ENCODE peak calls at places on chromosomes 13 and 19, in nine cellular contexts. V is spleen, Z is KG1, U is mesendoderm, R is lung, N is Right ventricle myocardium superior, J is posterior vena cava, P is Caco-2, H is breast epithelium. M is an unnamed sample.

GRCh38 chr19:12828494-12828893 is 5.9 kb downstream of the RTBDN start:
- DNase-seq in Z (no peak), R (no peak), U (peak), N (no peak), H (no peak), P (no peak), V (no peak), J (no peak), M (peak)

GRCh38 chr13:49300716-49301589 is 53.2 kb downstream of the CDADC1 start:
- DNase-seq in H (no peak), R (peak), J (no peak), Z (peak), N (peak), P (peak), V (peak), U (peak), M (peak)

GRCh38 chr13:102020611-102021216 is 381.1 kb downstream of the FGF14 start:
- DNase-seq in R (no peak), N (no peak), P (no peak), U (no peak), V (no peak), H (no peak), Z (no peak), J (no peak), M (no peak)

GRCh38 chr19:20661150-20661819 is at the start of gene ZNF626:
- DNase-seq in R (peak), U (peak), Z (peak), H (peak), N (peak), P (no peak), V (peak), J (peak), M (peak)

GRCh38 chr13:46698910-46699460 is 98.0 kb downstream of the ESD start:
- DNase-seq in N (no peak), J (no peak), U (no peak), H (no peak), P (no peak), V (no peak), Z (no peak), R (no peak), M (no peak)

GRCh38 chr19:45423033-45423588 is 606 bp downstream of the ERCC1 start:
- DNase-seq in H (no peak), V (no peak), N (no peak), J (no peak), Z (no peak), U (no peak), P (no peak), R (no peak), M (peak)

GRCh38 chr19:50784710-50785109 is 5.5 kb upstream of the ACP4 start:
- DNase-seq in U (no peak), R (no peak), H (no peak), Z (no peak), V (no peak), P (no peak), J (no peak), N (no peak), M (no peak)

GRCh38 chr13:50598338-50598737 is 245.2 kb downstream of the DLEU7 start:
- DNase-seq in V (no peak), H (no peak), J (no peak), R (no peak), Z (no peak), P (no peak), U (no peak), N (no peak), M (no peak)

GRCh38 chr19:7421941-7422744 is 66.7 kb downstream of the PEX11G start:
- DNase-seq in P (no peak), U (peak), N (no peak), Z (no peak), V (no peak), R (no peak), H (no peak), J (no peak), M (no peak)

GRCh38 chr19:36099166-36099785 is 11.7 kb upstream of the OVOL3 start:
- DNase-seq in V (no peak), R (no peak), P (no peak), H (no peak), N (no peak), J (no peak), U (no peak), Z (no peak), M (no peak)

GRCh38 chr19:3665681-3666544 is 34.4 kb downstream of the PIP5K1C start:
- DNase-seq in U (no peak), P (peak), Z (peak), V (peak), N (peak), H (peak), R (peak), J (peak), M (peak)

GRCh38 chr19:46546194-46546896 is 50.7 kb upstream of the PNMA8B start:
- DNase-seq in R (peak), Z (no peak), P (peak), H (no peak), V (peak), N (no peak), J (no peak), U (peak), M (peak)

GRCh38 chr19:43625918-43626579 is 6.6 kb upstream of the ZNF428 start:
- DNase-seq in Z (no peak), N (no peak), J (no peak), P (no peak), U (peak), V (no peak), R (no peak), H (no peak), M (no peak)

GRCh38 chr13:30982506-30982905 is 50.0 kb downstream of the TEX26 start:
- DNase-seq in V (no peak), Z (no peak), H (no peak), J (no peak), U (no peak), R (no peak), N (no peak), P (no peak), M (no peak)

GRCh38 chr19:2434721-2435265 is 7.4 kb upstream of the TIMM13 start:
- DNase-seq in N (no peak), U (no peak), R (no peak), H (no peak), Z (no peak), P (no peak), V (no peak), J (no peak), M (no peak)

GRCh38 chr13:96091164-96091931 is 1.4 kb downstream of the HS6ST3 start:
- DNase-seq in N (peak), V (no peak), P (peak), H (no peak), R (no peak), Z (no peak), U (peak), J (no peak), M (no peak)

GRCh38 chr19:46784262-46785053 is 3.9 kb downstream of the SLC1A5 start:
- DNase-seq in P (peak), U (peak), J (peak), R (peak), Z (peak), N (peak), H (peak), V (peak), M (peak)